ENCODE peak calls at places on chromosomes 11 and 22, in ten cellular contexts. O, N, D, H, T, J, U, M, S and R are unnamed samples.

GRCh38 chr11:93017821-93018690 is 48.6 kb downstream of the MTNR1B start:
- DNase-seq in D (no peak), M (no peak), J (no peak), U (no peak), O (peak; percentile 60), N (no peak), S (no peak), T (no peak), H (no peak), R (no peak)

GRCh38 chr22:44363214-44363979 is 50.6 kb upstream of the SHISAL1 start:
- DNase-seq in M (peak; percentile 60), H (peak; percentile 76), N (peak; percentile 95), D (no peak), T (no peak), S (peak; percentile 69), J (no peak), O (peak; percentile 43), U (peak; percentile 92), R (no peak)

GRCh38 chr11:70191495-70192140 is 11.5 kb upstream of the FADD start:
- DNase-seq in O (peak; percentile 96), N (no peak), U (peak; percentile 62), H (peak; percentile 93), T (no peak), S (peak; percentile 84), J (peak; percentile 41), D (peak; percentile 90), M (peak; percentile 74), R (peak; percentile 79)

GRCh38 chr22:49296561-49296960 is 531.1 kb downstream of the BRD1 start:
- DNase-seq in H (no peak), J (no peak), S (no peak), N (no peak), D (no peak), M (no peak), U (no peak), T (no peak), O (peak; percentile 15), R (no peak)

GRCh38 chr11:120873966-120874365 is 149.9 kb upstream of the TBCEL start:
- DNase-seq in J (no peak), H (no peak), M (no peak), T (no peak), O (no peak), D (no peak), N (no peak), U (no peak), S (no peak), R (no peak)

GRCh38 chr11:64900263-64900678 is 16.7 kb downstream of the ATG2A start:
- DNase-seq in J (no peak), T (no peak), O (no peak), D (no peak), N (no peak), S (no peak), U (no peak), M (peak; percentile 59), H (peak; percentile 78), R (peak; percentile 82)

GRCh38 chr11:1280116-1281035 is 29.1 kb downstream of the TOLLIP start:
- DNase-seq in S (no peak), J (no peak), M (no peak), O (no peak), N (no peak), H (no peak), D (no peak), T (no peak), U (no peak), R (no peak)

GRCh38 chr22:50025993-50026392 is 13.4 kb upstream of the IL17REL start:
- DNase-seq in O (no peak), S (no peak), H (no peak), J (no peak), D (no peak), N (no peak), M (no peak), U (no peak), T (peak; percentile 23), R (no peak)

GRCh38 chr11:130707217-130707616 is 209.1 kb downstream of the SNX19 start:
- DNase-seq in O (no peak), S (no peak), H (no peak), M (no peak), J (no peak), U (no peak), N (no peak), T (no peak), D (no peak), R (no peak)

GRCh38 chr11:130709531-130709930 is 206.7 kb downstream of the SNX19 start:
- DNase-seq in J (no peak), H (no peak), N (no peak), D (no peak), O (peak; percentile 27), S (no peak), U (no peak), T (no peak), M (no peak), R (no peak)

GRCh38 chr11:130703489-130704190 is 212.6 kb downstream of the SNX19 start:
- DNase-seq in S (no peak), O (peak; percentile 15), M (no peak), T (no peak), U (no peak), D (no peak), H (no peak), N (no peak), J (no peak), R (no peak)

GRCh38 chr11:130706572-130706971 is 209.7 kb downstream of the SNX19 start:
- DNase-seq in J (no peak), O (peak; percentile 15), M (no peak), N (no peak), T (no peak), S (no peak), D (no peak), H (no peak), U (no peak), R (no peak)

DNA sequence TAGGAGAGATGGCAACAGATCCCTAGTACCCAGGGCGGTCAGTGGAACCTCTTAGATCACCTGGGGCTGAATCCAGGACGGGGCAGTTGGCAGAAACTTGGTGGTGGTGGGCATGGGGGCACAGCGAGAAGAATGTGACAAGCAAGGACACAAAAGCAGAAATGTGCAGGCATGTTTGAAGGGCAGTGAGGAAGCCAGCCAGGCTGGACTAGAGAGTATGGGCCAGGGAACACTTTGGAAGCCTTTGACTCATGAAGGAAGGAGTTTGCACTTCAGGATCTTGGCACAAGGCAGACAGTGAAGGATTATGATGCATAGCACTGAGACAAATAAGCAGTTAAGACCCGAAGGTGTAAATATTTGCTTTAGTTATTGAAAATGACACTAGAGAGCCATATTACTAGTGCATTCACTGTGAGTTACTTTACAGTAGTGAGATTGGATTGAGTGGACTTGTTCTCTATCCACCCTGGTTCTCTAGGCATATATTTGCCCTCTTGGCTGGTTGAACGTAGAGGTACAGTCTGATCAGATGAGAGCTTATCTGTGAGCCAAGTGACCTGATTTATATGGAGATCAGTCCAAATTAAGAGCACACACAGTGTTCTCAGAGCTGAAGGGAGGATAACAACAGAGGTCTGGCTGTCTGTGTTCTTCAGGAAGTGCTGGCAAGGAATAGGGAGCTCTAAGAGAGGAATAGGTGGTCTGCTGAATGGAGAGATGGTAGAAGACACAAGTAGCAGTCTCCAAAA is 210.4 kb downstream of the SNX19 start:
- DNase-seq in M (no peak), H (no peak), N (no peak), O (peak; percentile 14), T (no peak), J (no peak), S (no peak), U (no peak), D (no peak), R (no peak)
- TF ChIP-seq CTCF in M (no peak), H (no peak), N (no peak), O (no peak), T (no peak), J (no peak), S (no peak), U (no peak), D (no peak), R (no peak)

GRCh38 chr22:19723165-19723989 is at the start of gene GP1BB:
- DNase-seq in U (peak; percentile 20), S (peak; percentile 63), O (peak; percentile 83), H (peak; percentile 60), T (no peak), N (no peak), J (peak; percentile 57), M (no peak), D (peak; percentile 57), R (peak; percentile 50)
- TF ChIP-seq CTCF in U (peak; percentile 12), S (no peak), O (peak; percentile 52), H (peak; percentile 23), T (no peak), N (no peak), J (peak; percentile 29), M (no peak), D (no peak), R (no peak)

GRCh38 chr22:23233084-23233501 is 52.8 kb downstream of the BCR start:
- DNase-seq in D (peak; percentile 13), U (no peak), N (no peak), J (no peak), T (no peak), O (peak; percentile 78), H (no peak), M (no peak), S (no peak), R (no peak)
- TF ChIP-seq CTCF in D (no peak), U (peak; percentile 42), N (no peak), J (no peak), T (no peak), O (peak; percentile 52), H (no peak), M (no peak), S (no peak), R (no peak)

GRCh38 chr11:46240861-46241260 is 36.6 kb upstream of the CREB3L1 start:
- DNase-seq in O (no peak), N (no peak), M (no peak), S (no peak), T (no peak), H (no peak), D (no peak), J (no peak), U (no peak), R (no peak)

GRCh38 chr11:46240371-46240770 is 37.1 kb upstream of the CREB3L1 start:
- DNase-seq in O (no peak), J (no peak), S (no peak), D (no peak), M (no peak), U (no peak), N (no peak), H (no peak), T (no peak), R (no peak)

GRCh38 chr11:46243796-46244109 is 33.7 kb upstream of the CREB3L1 start:
- DNase-seq in T (no peak), M (no peak), D (no peak), H (no peak), J (no peak), U (no peak), O (no peak), N (no peak), S (no peak), R (no peak)

GRCh38 chr11:46242462-46242960 is 35.0 kb upstream of the CREB3L1 start:
- DNase-seq in S (no peak), M (no peak), U (no peak), N (no peak), D (no peak), H (no peak), T (no peak), J (no peak), O (no peak), R (peak; percentile 12)

DNA sequence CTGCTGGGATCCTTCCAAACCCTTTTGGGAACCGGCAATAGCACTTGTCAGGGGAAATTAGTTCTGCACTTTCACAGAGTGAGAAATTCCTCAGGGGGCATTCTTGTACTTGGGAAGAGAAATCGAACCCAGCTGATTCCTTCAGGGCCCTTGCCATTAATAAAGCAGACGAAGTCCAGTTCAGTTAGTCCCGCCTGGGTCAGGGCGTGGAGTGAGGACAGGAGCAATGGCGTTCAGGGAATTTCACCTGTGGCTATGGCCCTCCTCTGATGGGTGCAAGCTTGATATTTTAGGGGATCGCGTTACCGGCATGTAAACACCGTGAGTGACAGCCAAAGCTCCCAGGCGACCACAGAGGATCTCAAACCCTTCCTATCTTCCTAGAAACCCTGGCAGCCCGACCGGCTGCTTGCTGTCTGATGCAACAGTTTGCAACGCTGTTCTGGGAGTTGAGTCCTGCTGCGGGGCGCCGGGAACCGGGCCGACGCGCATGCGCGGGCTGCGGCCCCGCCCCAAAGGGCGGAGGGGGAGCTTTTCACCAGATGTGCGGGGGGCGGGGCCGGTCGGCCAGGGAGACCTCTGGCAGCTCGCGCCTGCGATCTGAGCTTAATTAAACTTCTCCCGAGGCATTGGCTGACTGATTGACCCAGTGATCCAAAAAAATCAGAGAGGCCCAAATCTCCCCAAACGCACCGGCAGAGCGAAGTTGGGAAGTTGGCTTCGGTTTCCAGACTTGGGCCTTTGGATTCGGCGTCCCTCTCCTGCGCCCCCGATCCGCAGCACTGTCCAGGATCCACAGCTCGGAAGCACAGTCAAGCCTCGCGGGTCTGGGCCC is 34.3 kb upstream of the CREB3L1 start:
- DNase-seq in M (peak; percentile 90), H (peak; percentile 96), N (peak; percentile 98), U (peak; percentile 93), O (peak; percentile 98), T (peak; percentile 83), J (peak; percentile 91), D (peak; percentile 92), S (peak; percentile 96), R (peak; percentile 95)
- TF ChIP-seq CTCF in M (no peak), H (no peak), N (no peak), U (peak; percentile 25), O (no peak), T (no peak), J (no peak), D (no peak), S (no peak), R (no peak)